ENCODE peak calls at places on chromosomes 4 and X, in eight cellular contexts. One of them, this sample, is unnamed.

GRCh38 chr4:159283697-159284492 is 181.0 kb downstream of the RAPGEF2 start:
- DNase-seq in substantia nigra: no peak
- DNase-seq in HFFc6: peak; percentile 67
- DNase-seq in GM23248: peak; percentile 85
- DNase-seq in T47D: no peak
- DNase-seq in neural crest cell: no peak
- DNase-seq in NCI-H748 treated with DMSO at 0.1 percent for 48 hours: no peak
- DNase-seq in NAMALWA: no peak
- DNase-seq in this sample: no peak

GRCh38 chr4:89294583-89295244 is 12.9 kb downstream of the GPRIN3 start:
- DNase-seq in substantia nigra: no peak
- DNase-seq in HFFc6: no peak
- DNase-seq in GM23248: no peak
- DNase-seq in T47D: no peak
- DNase-seq in neural crest cell: no peak
- DNase-seq in NCI-H748 treated with DMSO at 0.1 percent for 48 hours: peak; percentile 47
- DNase-seq in NAMALWA: peak; percentile 27
- DNase-seq in this sample: no peak

GRCh38 chrX:70834587-70834986 is 73.9 kb downstream of the TEX11 start:
- DNase-seq in substantia nigra: no peak
- DNase-seq in HFFc6: no peak
- DNase-seq in GM23248: no peak
- DNase-seq in T47D: no peak
- DNase-seq in neural crest cell: no peak
- DNase-seq in NCI-H748 treated with DMSO at 0.1 percent for 48 hours: no peak
- DNase-seq in NAMALWA: no peak
- DNase-seq in this sample: no peak

GRCh38 chrX:56564182-56564885 is 907 bp downstream of the UBQLN2 start:
- DNase-seq in substantia nigra: peak; percentile 2
- DNase-seq in HFFc6: peak; percentile 19
- DNase-seq in GM23248: peak; percentile 60
- DNase-seq in T47D: peak; percentile 34
- DNase-seq in neural crest cell: no peak
- DNase-seq in NCI-H748 treated with DMSO at 0.1 percent for 48 hours: no peak
- DNase-seq in NAMALWA: peak; percentile 35
- DNase-seq in this sample: no peak

GRCh38 chr4:184766421-184766820 is 32.5 kb upstream of the CENPU start:
- DNase-seq in substantia nigra: no peak
- DNase-seq in HFFc6: no peak
- DNase-seq in GM23248: no peak
- DNase-seq in T47D: no peak
- DNase-seq in neural crest cell: no peak
- DNase-seq in NCI-H748 treated with DMSO at 0.1 percent for 48 hours: no peak
- DNase-seq in NAMALWA: no peak
- DNase-seq in this sample: no peak

GRCh38 chrX:78314561-78314960 is 12.8 kb downstream of the CYSLTR1 start:
- DNase-seq in substantia nigra: no peak
- DNase-seq in HFFc6: no peak
- DNase-seq in GM23248: no peak
- DNase-seq in T47D: peak; percentile 16
- DNase-seq in neural crest cell: no peak
- DNase-seq in NCI-H748 treated with DMSO at 0.1 percent for 48 hours: no peak
- DNase-seq in NAMALWA: no peak
- DNase-seq in this sample: no peak

GRCh38 chrX:41912922-41913321 is 10.4 kb downstream of the CASK start:
- DNase-seq in substantia nigra: no peak
- DNase-seq in HFFc6: no peak
- DNase-seq in GM23248: peak; percentile 15
- DNase-seq in T47D: no peak
- DNase-seq in neural crest cell: no peak
- DNase-seq in NCI-H748 treated with DMSO at 0.1 percent for 48 hours: no peak
- DNase-seq in NAMALWA: no peak
- DNase-seq in this sample: no peak

GRCh38 chr4:25540734-25541133 is 114.9 kb upstream of the SLC34A2 start:
- DNase-seq in substantia nigra: no peak
- DNase-seq in HFFc6: no peak
- DNase-seq in GM23248: no peak
- DNase-seq in T47D: no peak
- DNase-seq in neural crest cell: no peak
- DNase-seq in NCI-H748 treated with DMSO at 0.1 percent for 48 hours: no peak
- DNase-seq in NAMALWA: no peak
- DNase-seq in this sample: no peak

GRCh38 chrX:69113723-69114122 is 51.5 kb downstream of the PJA1 start:
- DNase-seq in substantia nigra: no peak
- DNase-seq in HFFc6: no peak
- DNase-seq in GM23248: no peak
- DNase-seq in T47D: no peak
- DNase-seq in neural crest cell: no peak
- DNase-seq in NCI-H748 treated with DMSO at 0.1 percent for 48 hours: no peak
- DNase-seq in NAMALWA: no peak
- DNase-seq in this sample: no peak

GRCh38 chr4:54077812-54078211 is 13.4 kb upstream of the CHIC2 start:
- DNase-seq in substantia nigra: no peak
- DNase-seq in HFFc6: no peak
- DNase-seq in GM23248: peak; percentile 65
- DNase-seq in T47D: no peak
- DNase-seq in neural crest cell: no peak
- DNase-seq in NCI-H748 treated with DMSO at 0.1 percent for 48 hours: no peak
- DNase-seq in NAMALWA: no peak
- DNase-seq in this sample: no peak

GRCh38 chr4:1183985-1184773 is 11.8 kb upstream of the SPON2 start:
- DNase-seq in substantia nigra: no peak
- DNase-seq in HFFc6: no peak
- DNase-seq in GM23248: no peak
- DNase-seq in T47D: no peak
- DNase-seq in neural crest cell: no peak
- DNase-seq in NCI-H748 treated with DMSO at 0.1 percent for 48 hours: no peak
- DNase-seq in NAMALWA: no peak
- DNase-seq in this sample: no peak

This sample was measured in LoVo.